ENCODE peak calls at places on chromosomes 1 and 21, in ten cellular contexts. T, A, I, Y, M, D, C, G, S and F are unnamed samples.

GRCh38 chr1:52190500-52191252 is 48.8 kb downstream of the ZFYVE9 start:
- DNase-seq in Y (no peak), T (no peak), D (no peak), S (no peak), C (no peak), I (no peak), G (no peak), A (no peak), M (no peak), F (no peak)

GRCh38 chr1:1437033-1437903 is 1.8 kb downstream of the VWA1 start:
- DNase-seq in M (no peak), Y (no peak), D (no peak), C (peak), T (peak), A (no peak), G (no peak), I (no peak), S (no peak), F (no peak)

GRCh38 chr1:22338071-22338765 is 113.4 kb upstream of the ZBTB40 start:
- DNase-seq in T (no peak), Y (no peak), I (no peak), C (no peak), G (no peak), M (no peak), S (no peak), A (no peak), D (no peak), F (no peak)

GRCh38 chr1:4152266-4152665 is 252.2 kb upstream of the C1orf174 start:
- DNase-seq in I (no peak), M (no peak), T (no peak), C (no peak), Y (no peak), D (no peak), A (no peak), S (no peak), G (no peak), F (no peak)

GRCh38 chr1:178613271-178613945 is 100.5 kb downstream of the TEX35 start:
- DNase-seq in G (no peak), S (no peak), D (no peak), T (no peak), M (no peak), A (no peak), Y (no peak), C (no peak), I (no peak), F (no peak)

GRCh38 chr1:48560577-48560976 is 88.6 kb upstream of the SPATA6 start:
- DNase-seq in G (no peak), I (no peak), T (no peak), M (no peak), C (no peak), A (no peak), D (no peak), Y (no peak), S (no peak), F (no peak)

GRCh38 chr1:50493710-50494109 is 70.5 kb upstream of the DMRTA2 start:
- DNase-seq in D (no peak), M (no peak), C (no peak), T (peak), Y (no peak), S (no peak), I (no peak), A (no peak), G (no peak), F (peak)

GRCh38 chr1:44534771-44535170 is 129.7 kb downstream of the RNF220 start:
- DNase-seq in G (no peak), A (no peak), D (no peak), Y (no peak), S (no peak), M (no peak), I (no peak), T (no peak), C (no peak), F (no peak)

GRCh38 chr1:11256299-11256698 is 6.1 kb downstream of the MTOR start:
- DNase-seq in S (no peak), A (no peak), G (no peak), M (no peak), I (no peak), T (no peak), Y (no peak), C (no peak), D (no peak), F (no peak)

GRCh38 chr1:27547220-27548116 is 56.5 kb downstream of the AHDC1 start:
- DNase-seq in M (no peak), I (no peak), G (no peak), D (no peak), S (no peak), Y (no peak), T (no peak), A (no peak), C (no peak), F (no peak)

GRCh38 chr1:99457381-99458165 is 188.3 kb upstream of the PALMD start:
- DNase-seq in T (no peak), Y (no peak), S (peak), M (no peak), A (no peak), C (peak), I (no peak), D (no peak), G (no peak), F (no peak)

GRCh38 chr1:91559838-91560514 is 59.3 kb downstream of the CDC7 start:
- DNase-seq in M (no peak), T (no peak), S (no peak), A (no peak), I (no peak), G (no peak), D (no peak), C (no peak), Y (no peak), F (no peak)

GRCh38 chr1:173255214-173255813 is 48.2 kb upstream of the TNFSF4 start:
- DNase-seq in T (no peak), A (no peak), S (no peak), Y (no peak), D (no peak), C (peak), M (no peak), I (no peak), G (no peak), F (no peak)

GRCh38 chr1:109482796-109483638 is 688 bp upstream of the ATXN7L2 start:
- DNase-seq in S (no peak), G (peak), A (peak), D (no peak), C (no peak), M (no peak), Y (no peak), T (no peak), I (no peak), F (no peak)

GRCh38 chr1:233448290-233448689 is 120.8 kb downstream of the MAP3K21 start:
- DNase-seq in M (no peak), C (no peak), A (peak), T (no peak), Y (no peak), D (no peak), S (no peak), G (no peak), I (no peak), F (no peak)

GRCh38 chr1:204396015-204396583 is 15.5 kb downstream of the PPP1R15B start:
- DNase-seq in C (no peak), S (no peak), G (no peak), M (no peak), Y (no peak), D (no peak), A (no peak), I (no peak), T (no peak), F (no peak)

GRCh38 chr21:34889287-34889536 is 159.9 kb downstream of the RUNX1 start:
- DNase-seq in S (no peak), M (peak), G (peak), C (peak), T (peak), A (peak), Y (no peak), I (peak), D (peak), F (peak)

GRCh38 chr1:198620951-198621824 is 17.7 kb upstream of the PTPRC start:
- DNase-seq in D (no peak), I (peak), Y (no peak), A (no peak), T (peak), M (peak), C (peak), S (no peak), G (peak), F (no peak)

GRCh38 chr1:201486158-201486557 is 17.2 kb upstream of the PHLDA3 start:
- DNase-seq in C (no peak), T (no peak), Y (no peak), S (no peak), M (no peak), I (no peak), D (no peak), G (no peak), A (no peak), F (no peak)

GRCh38 chr21:32337206-32337605 is 38.6 kb downstream of the MRAP start:
- DNase-seq in S (no peak), M (no peak), T (no peak), C (no peak), G (no peak), D (no peak), Y (no peak), I (no peak), A (no peak), F (no peak)

GRCh38 chr1:92995420-92996130 is 34.3 kb upstream of the DIPK1A start:
- DNase-seq in Y (no peak), C (peak), A (no peak), I (no peak), D (no peak), T (peak), S (no peak), G (no peak), M (no peak), F (peak)